ENCODE peak calls at places on chromosome 2, in five cellular contexts. G is suprapubic skin, K is Panc1, C is spleen, D is GM23338. R is an unnamed sample.

GRCh38 chr2:160270571-160271113 is 70.6 kb upstream of the ITGB6 start:
- DNase-seq in G (no peak), K (no peak), C (no peak), D (peak), R (no peak)

GRCh38 chr2:107808986-107809385 is 17.7 kb upstream of the RGPD4 start:
- DNase-seq in G (no peak), K (peak), C (no peak), D (no peak), R (no peak)

GRCh38 chr2:235085476-235085875 is 133.7 kb downstream of the SH3BP4 start:
- DNase-seq in G (no peak), K (no peak), C (no peak), D (no peak), R (no peak)

GRCh38 chr2:119011162-119011909 is 69.3 kb downstream of the MARCO start:
- DNase-seq in G (no peak), K (no peak), C (no peak), D (peak), R (no peak)

GRCh38 chr2:136104977-136105376 is 13.0 kb downstream of the CXCR4 start:
- DNase-seq in G (no peak), K (no peak), C (no peak), D (no peak), R (no peak)

GRCh38 chr2:16828828-16829160 is 163.2 kb upstream of the CYRIA start:
- DNase-seq in G (no peak), K (no peak), C (no peak), D (peak), R (no peak)

GRCh38 chr2:205047273-205047839 is 502.1 kb downstream of the PARD3B start:
- DNase-seq in G (no peak), K (no peak), C (no peak), D (peak), R (no peak)

GRCh38 chr2:98806266-98806697 is 75.3 kb upstream of the MGAT4A start:
- DNase-seq in G (no peak), K (no peak), C (no peak), D (no peak), R (peak)

GRCh38 chr2:44753552-44754285 is 187.8 kb upstream of the SIX3 start:
- DNase-seq in G (no peak), K (no peak), C (no peak), D (no peak), R (no peak)

GRCh38 chr2:57516740-57517340 is 529.8 kb upstream of the VRK2 start:
- DNase-seq in G (no peak), K (peak), C (no peak), D (peak), R (no peak)

GRCh38 chr2:53632714-53633113 is 134.9 kb upstream of the CHAC2 start:
- DNase-seq in G (no peak), K (no peak), C (no peak), D (no peak), R (no peak)

GRCh38 chr2:23659773-23660172 is 267.1 kb downstream of the ATAD2B start:
- DNase-seq in G (no peak), K (no peak), C (no peak), D (no peak), R (no peak)

GRCh38 chr2:6934758-6935638 is 17.8 kb downstream of the RNF144A start:
- DNase-seq in G (no peak), K (no peak), C (no peak), D (no peak), R (no peak)

GRCh38 chr2:47321006-47321405 is 82.0 kb upstream of the MSH2 start:
- DNase-seq in G (no peak), K (no peak), C (no peak), D (no peak), R (no peak)

GRCh38 chr2:106792671-106793070 is 93.3 kb downstream of the ST6GAL2 start:
- DNase-seq in G (no peak), K (no peak), C (no peak), D (no peak), R (no peak)

GRCh38 chr2:129396980-129397599 is 582.4 kb upstream of the RAB6C start:
- DNase-seq in G (no peak), K (peak), C (peak), D (peak), R (no peak)

GRCh38 chr2:162581931-162582330 is 238.0 kb downstream of the GCA start:
- DNase-seq in G (no peak), K (no peak), C (no peak), D (no peak), R (no peak)

GRCh38 chr2:240392084-240392947 is 43.1 kb upstream of the GPC1 start:
- DNase-seq in G (peak), K (no peak), C (peak), D (no peak), R (no peak)

GRCh38 chr2:109560265-109560664 is 53.5 kb downstream of the SEPTIN10 start:
- DNase-seq in G (no peak), K (no peak), C (no peak), D (no peak), R (no peak)

GRCh38 chr2:216578325-216578724 is 54.9 kb upstream of the IGFBP2 start:
- DNase-seq in G (no peak), K (no peak), C (no peak), D (no peak), R (no peak)

GRCh38 chr2:950627-950992 is at the start of gene SNTG2:
- DNase-seq in G (no peak), K (no peak), C (peak), D (peak), R (no peak)

GRCh38 chr2:241865957-241866858 is 3.3 kb upstream of the RTP5 start:
- DNase-seq in G (no peak), K (no peak), C (no peak), D (peak), R (no peak)

GRCh38 chr2:66440692-66441091 is 5.8 kb downstream of the MEIS1 start:
- DNase-seq in G (peak), K (no peak), C (peak), D (peak), R (no peak)

GRCh38 chr2:203706403-203706802 is at the start of gene CD28:
- DNase-seq in G (no peak), K (no peak), C (peak), D (no peak), R (no peak)

GRCh38 chr2:216855614-216856013 is 4.2 kb downstream of the TNP1 start:
- DNase-seq in G (no peak), K (no peak), C (no peak), D (no peak), R (no peak)

GRCh38 chr2:239822146-239822945 is 202.8 kb downstream of the NDUFA10 start:
- DNase-seq in G (no peak), K (no peak), C (no peak), D (no peak), R (no peak)

GRCh38 chr2:8329660-8330622 is 351.9 kb upstream of the ID2 start:
- DNase-seq in G (no peak), K (no peak), C (no peak), D (no peak), R (no peak)

GRCh38 chr2:183229386-183229785 is 105.1 kb downstream of the NUP35 start:
- DNase-seq in G (no peak), K (no peak), C (no peak), D (no peak), R (no peak)

GRCh38 chr2:46170611-46171385 is 126.4 kb upstream of the EPAS1 start:
- DNase-seq in G (no peak), K (no peak), C (peak), D (no peak), R (no peak)

GRCh38 chr2:211329882-211330281 is 773.5 kb downstream of the CPS1 start:
- DNase-seq in G (no peak), K (no peak), C (peak), D (no peak), R (no peak)

GRCh38 chr2:231102772-231103171 is 22.1 kb downstream of the HTR2B start:
- DNase-seq in G (no peak), K (no peak), C (no peak), D (no peak), R (no peak)

GRCh38 chr2:235005603-235006259 is 53.9 kb downstream of the SH3BP4 start:
- DNase-seq in G (no peak), K (no peak), C (no peak), D (peak), R (no peak)

GRCh38 chr2:162416446-162416845 is 72.5 kb downstream of the GCA start:
- DNase-seq in G (no peak), K (no peak), C (no peak), D (no peak), R (no peak)

DNA sequence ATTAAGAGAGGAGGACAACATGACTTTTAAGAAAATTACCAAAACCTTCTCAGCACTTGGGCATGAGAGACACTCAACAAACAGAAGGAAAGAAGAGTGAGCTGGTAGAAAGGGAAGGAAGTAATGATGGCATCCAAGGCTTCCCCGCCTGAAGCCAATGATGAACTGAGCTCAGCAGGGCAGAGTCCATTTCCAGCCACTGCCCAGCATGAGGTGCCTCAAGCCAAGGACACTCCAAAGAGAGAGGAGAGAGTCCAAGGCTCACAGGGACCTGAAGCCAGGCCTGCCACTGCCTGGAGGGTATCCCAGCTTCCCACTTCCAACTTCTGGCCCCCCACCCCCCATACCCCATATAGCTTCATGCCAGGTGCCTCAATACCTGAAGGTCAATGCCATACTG is 9.5 kb upstream of the TNS1 start:
- DNase-seq in G (no peak), K (no peak), C (no peak), D (no peak), R (no peak)
- TF ChIP-seq POLR2AphosphoS5 in G (no peak), K (no peak), C (no peak), D (no peak), R (no peak)

GRCh38 chr2:42196403-42197267 is 27.5 kb downstream of the EML4 start:
- DNase-seq in G (no peak), K (no peak), C (no peak), D (peak), R (no peak)
- TF ChIP-seq POLR2AphosphoS5 in G (no peak), K (no peak), C (no peak), D (no peak), R (no peak)

DNA sequence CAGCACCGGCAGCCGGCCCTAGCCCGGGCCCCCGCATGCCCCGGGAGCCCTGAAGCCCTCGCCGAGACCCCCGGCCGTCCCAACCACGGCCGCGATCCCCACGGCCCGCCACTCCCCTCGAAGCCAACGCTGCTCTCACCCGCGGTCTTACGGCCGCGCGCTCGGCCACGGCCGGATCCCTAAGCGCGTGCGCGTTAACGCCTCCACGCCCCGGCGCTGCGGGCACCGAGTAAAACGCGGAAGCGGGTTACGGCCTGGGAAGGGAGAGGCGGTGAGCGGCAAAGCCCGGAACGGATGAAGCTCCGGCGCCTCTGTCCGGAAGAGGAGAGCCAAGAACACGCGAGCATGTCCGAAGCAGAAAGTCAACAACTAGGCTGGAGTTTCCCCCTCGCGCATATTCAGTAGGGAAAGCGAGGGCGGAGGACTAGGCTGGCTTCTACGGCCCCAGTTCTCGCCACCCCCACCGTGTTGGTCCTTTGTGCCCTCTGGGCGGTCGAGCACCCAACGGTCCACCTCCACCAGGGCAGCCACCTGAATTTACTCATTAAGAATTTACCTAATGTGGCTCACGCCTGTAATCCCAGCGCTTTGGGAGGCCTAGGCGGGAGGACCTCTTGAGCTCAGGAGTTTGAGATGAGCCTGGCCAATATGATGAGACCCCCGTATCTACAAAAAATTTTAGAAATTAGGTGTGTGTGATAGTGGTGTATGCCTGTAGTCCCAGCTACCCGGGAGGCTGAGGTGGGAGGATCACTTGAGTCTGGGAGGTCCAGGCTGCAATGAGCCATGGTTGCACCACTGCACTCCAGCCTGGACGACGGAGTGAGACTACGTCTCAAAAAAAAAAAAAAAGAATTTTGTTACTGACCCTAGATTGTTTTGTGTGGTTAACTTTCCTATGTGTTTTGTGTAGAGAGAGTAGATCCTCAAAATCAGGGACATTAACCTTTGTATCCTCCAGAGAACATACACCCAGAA is at the start of gene KANSL3:
- DNase-seq in G (peak), K (peak), C (peak), D (peak), R (peak)
- TF ChIP-seq POLR2AphosphoS5 in G (peak), K (peak), C (peak), D (peak), R (peak)

DNA sequence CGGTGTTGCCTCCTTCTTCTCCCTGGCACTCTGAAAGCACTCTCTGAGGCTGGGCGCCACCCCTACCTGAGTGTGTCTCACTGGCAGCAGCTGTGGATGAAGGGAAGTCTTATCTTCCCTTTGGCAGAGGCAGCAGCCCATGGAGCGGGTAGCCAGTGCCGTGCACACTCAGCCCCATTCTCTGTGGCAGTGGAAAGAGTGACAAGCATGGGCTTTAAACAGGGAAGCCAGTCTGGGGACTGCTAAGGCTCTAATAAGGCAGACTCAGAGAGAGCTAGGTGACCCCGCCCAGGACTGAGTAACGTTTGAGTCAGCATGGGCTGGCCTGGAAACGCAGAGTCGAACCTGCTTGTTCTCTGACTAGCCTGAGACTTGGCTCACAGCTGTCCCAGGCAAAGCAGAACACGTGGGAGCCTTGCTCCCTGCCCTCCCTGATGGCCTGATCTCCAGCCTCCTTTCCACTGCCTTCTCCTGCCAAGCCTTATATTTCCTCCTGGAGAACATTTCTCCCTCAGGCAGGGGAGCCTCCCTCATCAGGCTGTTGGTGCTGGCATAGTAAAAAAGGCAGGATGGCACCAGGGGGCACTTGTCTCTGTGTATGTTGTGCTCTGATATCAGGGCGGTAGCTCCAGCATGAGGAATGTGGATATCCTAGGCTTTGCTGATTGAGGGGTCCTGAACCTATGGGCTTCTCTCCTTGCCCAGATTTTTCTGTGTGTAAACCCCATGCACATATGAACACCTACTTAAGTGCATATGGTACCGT is 93.9 kb upstream of the LGALSL start:
- DNase-seq in G (peak), K (peak), C (no peak), D (peak), R (peak)
- TF ChIP-seq POLR2AphosphoS5 in G (no peak), K (no peak), C (peak), D (no peak), R (peak)

GRCh38 chr2:10465915-10466314 is 17.8 kb upstream of the ODC1 start:
- DNase-seq in G (no peak), K (no peak), C (peak), D (no peak), R (no peak)
- TF ChIP-seq POLR2AphosphoS5 in G (no peak), K (no peak), C (no peak), D (no peak), R (no peak)

DNA sequence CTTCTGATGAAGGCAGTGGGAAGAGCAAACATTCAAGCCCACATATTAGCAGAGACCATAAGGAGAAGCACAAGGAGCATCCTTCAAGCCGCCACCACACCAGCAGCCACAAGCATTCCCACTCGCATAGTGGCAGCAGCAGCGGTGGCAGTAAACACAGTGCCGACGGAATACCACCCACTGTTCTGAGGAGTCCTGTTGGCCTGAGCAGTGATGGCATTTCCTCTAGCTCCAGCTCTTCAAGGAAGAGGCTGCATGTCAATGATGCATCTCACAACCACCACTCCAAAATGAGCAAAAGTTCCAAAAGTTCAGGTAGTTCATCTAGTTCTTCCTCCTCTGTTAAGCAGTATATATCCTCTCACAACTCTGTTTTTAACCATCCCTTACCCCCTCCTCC is 35.4 kb downstream of the CCNT2 start:
- DNase-seq in G (no peak), K (no peak), C (no peak), D (no peak), R (no peak)
- TF ChIP-seq POLR2AphosphoS5 in G (no peak), K (no peak), C (no peak), D (no peak), R (no peak)

DNA sequence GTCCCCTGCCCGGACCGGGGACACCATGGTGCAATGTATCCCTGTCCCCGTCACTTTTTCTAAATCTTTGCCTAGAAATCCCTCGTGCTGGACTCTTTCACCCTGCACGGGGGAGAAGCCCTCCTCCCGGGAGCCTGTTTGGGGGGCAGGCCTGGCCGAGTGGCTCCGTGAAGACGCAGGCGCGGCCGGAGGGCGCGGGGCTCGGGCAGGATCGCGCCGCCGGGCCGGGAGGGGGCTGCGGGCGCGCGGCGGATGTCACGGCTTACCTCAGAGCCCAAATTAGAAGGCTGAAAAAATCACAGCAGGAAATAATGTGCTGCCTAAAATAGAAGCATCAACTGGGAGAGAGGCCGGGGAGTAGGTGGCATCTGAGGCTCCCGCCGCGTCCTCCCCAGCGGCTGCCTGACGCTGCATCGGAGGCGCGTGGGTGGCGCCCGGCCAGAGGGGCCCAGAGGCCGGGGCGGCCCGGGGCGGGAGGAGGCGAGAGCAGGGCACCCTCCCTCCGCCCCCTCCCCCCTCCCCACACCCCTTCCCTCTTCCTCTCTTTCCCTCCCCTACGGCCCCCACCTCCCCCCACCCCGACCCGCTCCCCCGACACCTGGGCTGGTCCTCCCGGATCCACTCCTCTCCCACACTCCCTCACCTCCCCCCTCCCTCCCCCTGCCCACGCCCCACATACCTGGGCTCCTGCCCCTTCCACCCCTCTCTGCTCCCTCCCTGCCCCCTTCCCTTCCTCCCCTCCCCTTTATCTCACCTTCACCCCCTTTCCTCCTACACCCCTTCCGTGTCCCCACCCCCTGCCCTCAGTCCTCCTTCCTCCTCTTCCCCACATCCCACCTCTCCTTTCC is 51.9 kb downstream of the SLC4A1AP start:
- DNase-seq in G (no peak), K (no peak), C (no peak), D (peak), R (no peak)
- TF ChIP-seq POLR2AphosphoS5 in G (no peak), K (no peak), C (peak), D (no peak), R (no peak)

GRCh38 chr2:85132834-85133637 is at the start of gene TCF7L1:
- DNase-seq in G (peak), K (peak), C (peak), D (peak), R (peak)
- TF ChIP-seq POLR2AphosphoS5 in G (peak), K (no peak), C (peak), D (peak), R (peak)

R was measured in breast epithelium.